ENCODE peak calls at places on chromosomes 13 and 19, in ten cellular contexts. H is A549, A is heart left ventricle, K is suprapubic skin, Q is HepG2, T is uterus, F is breast epithelium, Z is IMR-90, S is transverse colon, X is body of pancreas. J is an unnamed sample.

GRCh38 chr13:26186995-26187394 is 35.1 kb downstream of the RNF6 start:
- DNase-seq in Z (no peak), X (peak; percentile 15), T (no peak), H (no peak), K (no peak), Q (no peak), F (no peak), S (no peak), A (no peak), J (no peak)

GRCh38 chr19:3335431-3336350 is 30.7 kb upstream of the NFIC start:
- DNase-seq in H (no peak), S (peak; percentile 74), A (peak; percentile 52), K (peak; percentile 80), X (peak; percentile 90), Z (peak; percentile 57), Q (no peak), T (peak; percentile 65), F (no peak), J (peak; percentile 63)

GRCh38 chr13:94195715-94196114 is 283.8 kb downstream of the DCT start:
- DNase-seq in Z (peak; percentile 96), Q (no peak), T (no peak), K (no peak), H (no peak), F (no peak), S (no peak), A (no peak), X (no peak), J (no peak)

GRCh38 chr19:18677156-18677555 is 6.3 kb upstream of the CRTC1 start:
- DNase-seq in A (no peak), T (no peak), H (no peak), Z (no peak), K (no peak), Q (no peak), S (no peak), F (no peak), X (no peak), J (no peak)

GRCh38 chr13:43122706-43123268 is 99.4 kb downstream of the DNAJC15 start:
- DNase-seq in K (no peak), X (no peak), Z (no peak), H (no peak), S (no peak), Q (no peak), A (no peak), F (no peak), T (no peak), J (no peak)

GRCh38 chr13:52036037-52036436 is 11.5 kb downstream of the UTP14C start:
- DNase-seq in K (no peak), S (no peak), H (no peak), Q (no peak), Z (no peak), A (no peak), X (no peak), F (no peak), T (no peak), J (no peak)

GRCh38 chr13:29266743-29267142 is 328.7 kb downstream of the SLC7A1 start:
- DNase-seq in Z (no peak), K (no peak), S (no peak), T (no peak), Q (no peak), X (no peak), A (no peak), H (no peak), F (no peak), J (no peak)

GRCh38 chr19:45568732-45569131 is 15.9 kb downstream of the OPA3 start:
- DNase-seq in A (no peak), H (peak; percentile 82), Z (peak; percentile 67), S (no peak), X (no peak), K (no peak), T (no peak), Q (no peak), F (no peak), J (no peak)

GRCh38 chr13:110637747-110638146 is 22.4 kb downstream of the NAXD start:
- DNase-seq in H (no peak), S (no peak), Z (no peak), K (no peak), A (no peak), T (no peak), X (no peak), Q (no peak), F (no peak), J (no peak)

GRCh38 chr19:50040967-50041366 is 15.2 kb downstream of the ZNF473 start:
- DNase-seq in K (no peak), Z (no peak), A (no peak), Q (no peak), H (no peak), F (no peak), X (peak; percentile 21), S (no peak), T (no peak), J (no peak)

GRCh38 chr19:50042363-50043024 is 16.7 kb downstream of the ZNF473 start:
- DNase-seq in K (no peak), Z (no peak), A (no peak), F (no peak), S (no peak), Q (no peak), X (no peak), H (no peak), T (no peak), J (no peak)

GRCh38 chr19:50046649-50047503 is 21.1 kb downstream of the ZNF473 start:
- DNase-seq in T (no peak), Z (peak; percentile 18), K (peak; percentile 73), S (peak; percentile 50), A (peak; percentile 28), H (peak; percentile 65), X (peak; percentile 45), Q (peak; percentile 60), F (no peak), J (peak; percentile 49)

GRCh38 chr19:50044922-50045321 is 19.1 kb downstream of the ZNF473 start:
- DNase-seq in F (no peak), H (no peak), X (no peak), S (no peak), A (no peak), K (no peak), Q (no peak), T (no peak), Z (no peak), J (no peak)

GRCh38 chr19:50043967-50044366 is 18.2 kb downstream of the ZNF473 start:
- DNase-seq in Q (no peak), F (no peak), H (no peak), X (no peak), S (no peak), A (no peak), K (no peak), T (no peak), Z (no peak), J (no peak)
- H3K9me3 ChIP-seq in Q (no peaks in the 10 kb centered on the region), F (peaks cover 45% of the 10 kb centered on the region), H (peaks cover 100% of the 10 kb centered on the region), X (no peaks in the 10 kb centered on the region), S (peaks cover 30% of the 10 kb centered on the region), A (peaks cover 28% of the 10 kb centered on the region), K (peaks cover 24% of the 10 kb centered on the region), T (peaks cover 50% of the 10 kb centered on the region), Z (peaks cover 59% of the 10 kb centered on the region), J (no peaks in the 10 kb centered on the region)

DNA sequence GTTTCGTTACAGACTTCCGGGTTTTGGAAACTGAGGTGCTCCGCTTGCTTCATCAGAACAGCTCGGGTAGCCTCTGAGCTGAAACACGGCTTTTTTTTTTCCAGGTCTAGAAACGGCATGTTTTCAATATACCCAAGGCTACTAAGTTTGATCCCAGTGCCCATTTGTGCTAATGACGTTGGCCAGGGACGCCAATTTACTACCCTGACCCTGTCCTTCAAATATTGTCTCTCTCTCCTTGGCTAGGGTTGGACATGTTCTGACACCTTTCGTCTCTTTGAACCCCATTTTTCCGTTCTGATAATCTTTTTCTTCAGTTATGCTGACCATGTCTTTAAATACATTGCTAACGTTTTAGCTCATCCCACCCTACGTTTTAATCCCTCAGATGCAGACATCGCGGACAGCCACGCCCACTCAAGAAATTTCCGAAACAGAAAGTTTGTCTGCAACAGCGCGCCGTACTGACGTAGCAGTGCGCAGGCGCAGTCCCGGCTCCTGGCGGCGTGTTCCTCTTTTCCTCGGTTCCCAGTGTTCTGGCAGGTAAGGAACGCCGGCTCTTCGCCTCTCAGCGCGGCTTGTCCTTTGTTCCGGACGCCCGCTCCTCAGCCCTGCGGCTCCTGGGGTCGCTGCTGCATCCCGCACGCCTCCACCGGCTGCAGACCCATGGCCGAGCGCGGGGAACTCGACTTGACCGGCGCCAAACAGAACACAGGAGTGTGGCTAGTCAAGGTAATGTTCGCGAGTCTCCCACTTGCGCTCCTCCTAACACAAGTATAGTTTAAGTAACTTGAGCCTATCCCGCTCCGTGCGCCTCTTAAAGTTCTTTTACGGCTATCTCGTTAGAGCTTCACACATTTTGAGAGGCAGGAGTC is at the start of gene GTF2F2:
- DNase-seq in T (peak; percentile 90), Q (peak; percentile 76), F (peak; percentile 85), Z (peak; percentile 90), H (peak; percentile 83), A (peak; percentile 90), S (peak; percentile 92), X (peak; percentile 92), K (peak; percentile 92), J (peak; percentile 92)
- TF ChIP-seq POLR2A in T (peak; percentile 46), Q (peak; percentile 71), F (peak; percentile 20), Z (peak; percentile 72), H (peak; percentile 68), A (no peak), S (peak; percentile 43), X (peak; percentile 62), K (no peak), J (no peak)

DNA sequence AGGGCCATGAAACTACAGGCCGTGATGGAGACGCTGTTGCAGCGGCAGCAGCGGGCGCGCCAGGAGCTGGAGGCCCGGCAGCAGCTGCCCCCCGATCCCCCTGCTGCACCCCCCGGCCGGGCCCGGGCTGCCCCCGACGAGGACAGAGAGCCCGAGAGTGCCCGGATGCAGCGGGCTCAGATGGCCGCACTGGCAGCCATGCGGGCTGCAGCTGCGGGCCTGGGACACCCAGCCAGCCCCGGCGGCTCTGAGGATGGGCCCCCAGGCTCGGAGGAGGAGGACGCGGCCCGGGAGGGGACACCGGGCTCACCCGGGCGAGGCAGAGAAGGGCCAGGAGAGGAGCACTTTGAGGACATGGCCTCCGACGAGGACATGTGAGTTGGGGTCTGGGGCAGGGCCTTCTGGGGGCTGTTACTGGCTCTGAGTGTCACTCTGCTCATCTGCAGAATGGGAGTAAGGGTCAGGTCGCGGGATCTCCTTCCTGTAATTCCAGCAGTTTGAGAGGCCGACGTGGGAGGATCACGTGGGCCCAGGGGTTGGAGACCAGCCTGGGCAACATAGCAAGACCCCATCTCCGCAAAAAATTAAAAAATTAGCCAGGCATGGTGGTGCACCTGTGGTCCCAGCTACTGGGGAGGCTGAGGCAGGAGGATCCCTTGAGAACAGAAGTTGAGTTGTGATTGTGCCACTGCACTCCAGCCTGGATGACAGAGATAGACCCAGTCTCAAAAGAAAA is 3.9 kb downstream of the ARID3A start:
- DNase-seq in Z (no peak), K (no peak), X (no peak), H (no peak), A (no peak), S (no peak), Q (no peak), F (no peak), T (no peak), J (no peak)
- H3K4me1 ChIP-seq in Z (peaks cover 28% of the 10 kb centered on the region), K (peaks cover 48% of the 10 kb centered on the region), X (peaks cover 43% of the 10 kb centered on the region), H (peaks cover 39% of the 10 kb centered on the region), A (peaks cover 26% of the 10 kb centered on the region), S (peaks cover 29% of the 10 kb centered on the region), Q (peaks cover 67% of the 10 kb centered on the region), F (peaks cover 4% of the 10 kb centered on the region), T (peaks cover 27% of the 10 kb centered on the region), J (peaks cover 14% of the 10 kb centered on the region)

DNA sequence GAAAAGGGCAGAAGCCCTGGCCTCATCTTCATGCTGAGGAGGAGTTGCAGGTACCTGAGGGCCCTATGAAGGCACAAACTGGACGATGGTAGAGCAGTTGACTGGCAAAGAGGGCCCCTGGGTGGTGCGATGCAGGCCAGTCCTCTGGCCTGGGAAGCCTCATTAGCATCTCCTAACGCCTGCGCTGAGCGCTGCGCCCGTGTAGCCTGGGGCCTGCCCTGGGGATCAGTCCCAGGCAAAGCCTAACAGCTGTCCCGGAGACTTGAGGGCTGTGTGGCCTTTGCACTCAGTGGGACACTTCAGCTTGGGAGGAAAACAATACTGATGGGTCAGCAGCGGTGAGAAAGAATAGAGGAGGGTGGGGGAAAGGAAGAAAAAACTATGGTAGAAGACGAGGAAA is 187.7 kb downstream of the RAP2A start:
- DNase-seq in K (no peak), S (no peak), H (no peak), Z (no peak), X (no peak), Q (no peak), F (no peak), A (no peak), T (no peak), J (no peak)
- H3K9me3 ChIP-seq in K (no peaks in the 10 kb centered on the region), S (no peaks in the 10 kb centered on the region), H (no peaks in the 10 kb centered on the region), Z (no peaks in the 10 kb centered on the region), X (no peaks in the 10 kb centered on the region), Q (no peaks in the 10 kb centered on the region), F (no peaks in the 10 kb centered on the region), A (no peaks in the 10 kb centered on the region), T (no peaks in the 10 kb centered on the region), J (no peaks in the 10 kb centered on the region)

J was measured in Peyer's patch.